ENCODE peak calls at places on chromosomes 7 and 10, in five cellular contexts. One of them, this sample, is unnamed.

GRCh38 chr7:19181634-19182033 is 36.4 kb upstream of the FERD3L start:
- DNase-seq in 8988T: no peak
- DNase-seq in aorta: no peak
- DNase-seq in PC-3: no peak
- DNase-seq in fibroblast of the conjunctiva: no peak
- DNase-seq in this sample: no peak

GRCh38 chr7:30617359-30617758 is 22.7 kb downstream of the GARS1 start:
- DNase-seq in 8988T: no peak
- DNase-seq in PC-3: no peak
- DNase-seq in aorta: no peak
- DNase-seq in fibroblast of the conjunctiva: no peak
- DNase-seq in this sample: no peak

GRCh38 chr7:13989138-13989943 is at the start of gene ETV1:
- DNase-seq in fibroblast of the conjunctiva: peak; percentile 63
- DNase-seq in aorta: peak; percentile 81
- DNase-seq in PC-3: peak; percentile 65
- DNase-seq in 8988T: peak; percentile 22
- DNase-seq in this sample: peak; percentile 81

GRCh38 chr7:133491846-133492652 is 239.2 kb downstream of the EXOC4 start:
- DNase-seq in aorta: no peak
- DNase-seq in 8988T: no peak
- DNase-seq in PC-3: peak; percentile 69
- DNase-seq in fibroblast of the conjunctiva: no peak
- DNase-seq in this sample: no peak

GRCh38 chr7:82534687-82535086 is 91.1 kb upstream of the CACNA2D1 start:
- DNase-seq in PC-3: peak; percentile 74
- DNase-seq in 8988T: no peak
- DNase-seq in fibroblast of the conjunctiva: peak; percentile 24
- DNase-seq in aorta: no peak
- DNase-seq in this sample: no peak

GRCh38 chr10:100980327-100981110 is 6.8 kb downstream of the MRPL43 start:
- DNase-seq in fibroblast of the conjunctiva: no peak
- DNase-seq in PC-3: no peak
- DNase-seq in 8988T: no peak
- DNase-seq in aorta: peak; percentile 64
- DNase-seq in this sample: no peak

GRCh38 chr10:103793429-103793828 is 61.9 kb downstream of the SH3PXD2A start:
- DNase-seq in PC-3: no peak
- DNase-seq in aorta: peak; percentile 28
- DNase-seq in 8988T: no peak
- DNase-seq in fibroblast of the conjunctiva: no peak
- DNase-seq in this sample: no peak

GRCh38 chr10:105506258-105506657 is 865.2 kb downstream of the SORCS3 start:
- DNase-seq in 8988T: no peak
- DNase-seq in fibroblast of the conjunctiva: no peak
- DNase-seq in aorta: no peak
- DNase-seq in PC-3: no peak
- DNase-seq in this sample: no peak

GRCh38 chr10:71755179-71755879 is 18.0 kb downstream of the VSIR start:
- DNase-seq in 8988T: no peak
- DNase-seq in aorta: no peak
- DNase-seq in fibroblast of the conjunctiva: no peak
- DNase-seq in PC-3: no peak
- DNase-seq in this sample: peak; percentile 46

GRCh38 chr10:31273789-31274188 is 45.2 kb upstream of the ZEB1 start:
- DNase-seq in PC-3: no peak
- DNase-seq in aorta: no peak
- DNase-seq in 8988T: no peak
- DNase-seq in fibroblast of the conjunctiva: no peak
- DNase-seq in this sample: no peak

GRCh38 chr7:82250598-82250997 is 193.0 kb downstream of the CACNA2D1 start:
- DNase-seq in PC-3: no peak
- DNase-seq in aorta: no peak
- DNase-seq in 8988T: no peak
- DNase-seq in fibroblast of the conjunctiva: no peak
- DNase-seq in this sample: no peak

GRCh38 chr7:112668561-112668960 is 121.6 kb downstream of the TMEM168 start:
- DNase-seq in 8988T: no peak
- DNase-seq in PC-3: no peak
- DNase-seq in aorta: no peak
- DNase-seq in fibroblast of the conjunctiva: no peak
- DNase-seq in this sample: no peak

GRCh38 chr10:29841724-29842649 is 207.2 kb upstream of the SVIL start:
- DNase-seq in aorta: peak; percentile 80
- DNase-seq in fibroblast of the conjunctiva: no peak
- DNase-seq in PC-3: peak; percentile 37
- DNase-seq in 8988T: no peak
- DNase-seq in this sample: peak; percentile 79

This sample was measured in Right ventricle myocardium inferior.